ENCODE peak calls at places on chromosomes 5 and 9, in nine cellular contexts. Q is stimulated activated CD8-positive, alpha-beta memory T cell treated with anti-CD3 and anti-CD28 coated beads, Interleukin-15, amount 100 ng/mL, for 4 hours; A is stimulated activated naive CD4-positive, alpha-beta T cell; R is brain microvascular endothelial cell; I is activated effector memory CD4-positive, alpha-beta T cell treated with Interleukin-2 at 50 U/mL for 16 hours; T is T-helper 9 cell; C is posterior vena cava; Z is Kasumi-1; S is pons. E is an unnamed sample.

GRCh38 chr5:14101922-14102321 is 41.2 kb upstream of the TRIO start:
- DNase-seq in Q (no peak), A (no peak), R (no peak), I (no peak), T (no peak), C (no peak), Z (no peak), S (no peak), E (no peak)

GRCh38 chr5:68215888-68216736 is 556 bp downstream of the PIK3R1 start:
- DNase-seq in Q (peak), A (peak), R (no peak), I (peak), T (peak), C (peak), Z (peak), S (no peak), E (peak)

GRCh38 chr9:112041536-112042243 is 133.4 kb downstream of the SUSD1 start:
- DNase-seq in Q (no peak), A (no peak), R (peak), I (no peak), T (no peak), C (no peak), Z (no peak), S (no peak), E (no peak)

GRCh38 chr5:9196403-9197224 is 349.3 kb downstream of the SEMA5A start:
- DNase-seq in Q (no peak), A (no peak), R (peak), I (no peak), T (no peak), C (no peak), Z (no peak), S (peak), E (no peak)

GRCh38 chr5:15286659-15287058 is 213.3 kb upstream of the FBXL7 start:
- DNase-seq in Q (no peak), A (no peak), R (no peak), I (no peak), T (no peak), C (no peak), Z (no peak), S (peak), E (no peak)

GRCh38 chr9:124269556-124269955 is 11.8 kb downstream of the NEK6 start:
- DNase-seq in Q (no peak), A (no peak), R (no peak), I (no peak), T (no peak), C (no peak), Z (no peak), S (no peak), E (no peak)

GRCh38 chr5:174448662-174449061 is 275.7 kb upstream of the MSX2 start:
- DNase-seq in Q (no peak), A (no peak), R (peak), I (no peak), T (no peak), C (no peak), Z (no peak), S (no peak), E (no peak)

GRCh38 chr9:114273461-114273881 is 49.4 kb upstream of the ORM1 start:
- DNase-seq in Q (no peak), A (no peak), R (no peak), I (no peak), T (no peak), C (peak), Z (no peak), S (no peak), E (no peak)

GRCh38 chr5:134084570-134084969 is 29.9 kb upstream of the TCF7 start:
- DNase-seq in Q (no peak), A (no peak), R (no peak), I (no peak), T (no peak), C (peak), Z (no peak), S (no peak), E (no peak)

GRCh38 chr5:6354848-6355247 is 23.5 kb downstream of the MED10 start:
- DNase-seq in Q (no peak), A (no peak), R (no peak), I (no peak), T (no peak), C (no peak), Z (no peak), S (no peak), E (no peak)

GRCh38 chr9:136901516-136902258 is 15.4 kb downstream of the TRAF2 start:
- DNase-seq in Q (peak), A (peak), R (peak), I (peak), T (peak), C (no peak), Z (no peak), S (no peak), E (peak)

GRCh38 chr9:137064880-137065164 is 5.5 kb downstream of the SAPCD2 start:
- DNase-seq in Q (no peak), A (no peak), R (no peak), I (no peak), T (no peak), C (no peak), Z (no peak), S (no peak), E (no peak)

GRCh38 chr9:134960701-134961181 is 43.0 kb upstream of the FCN1 start:
- DNase-seq in Q (no peak), A (no peak), R (no peak), I (no peak), T (no peak), C (peak), Z (no peak), S (no peak), E (peak)

GRCh38 chr9:27483576-27483975 is 40.5 kb upstream of the IFNK start:
- DNase-seq in Q (no peak), A (no peak), R (no peak), I (no peak), T (no peak), C (no peak), Z (no peak), S (no peak), E (no peak)

GRCh38 chr9:6680797-6681146 is 35.2 kb upstream of the GLDC start:
- DNase-seq in Q (peak), A (peak), R (no peak), I (no peak), T (peak), C (no peak), Z (peak), S (no peak), E (no peak)

GRCh38 chr9:37903581-37903830 is 421 bp downstream of the SLC25A51 start:
- DNase-seq in Q (peak), A (no peak), R (peak), I (no peak), T (no peak), C (peak), Z (no peak), S (no peak), E (no peak)

GRCh38 chr9:129406278-129407225 is 214.3 kb downstream of the C9orf50 start:
- DNase-seq in Q (no peak), A (no peak), R (no peak), I (no peak), T (no peak), C (no peak), Z (peak), S (no peak), E (no peak)

GRCh38 chr5:69024241-69024651 is 69.6 kb upstream of the SLC30A5 start:
- DNase-seq in Q (no peak), A (no peak), R (no peak), I (no peak), T (no peak), C (no peak), Z (peak), S (peak), E (no peak)

GRCh38 chr5:14190194-14191164 is 47.3 kb downstream of the TRIO start:
- DNase-seq in Q (no peak), A (no peak), R (peak), I (no peak), T (no peak), C (peak), Z (no peak), S (no peak), E (no peak)

GRCh38 chr5:53361708-53362107 is 118.7 kb upstream of the FST start:
- DNase-seq in Q (no peak), A (no peak), R (no peak), I (no peak), T (no peak), C (no peak), Z (no peak), S (no peak), E (no peak)

GRCh38 chr9:20989923-20990341 is 41.5 kb downstream of the HACD4 start:
- DNase-seq in Q (no peak), A (no peak), R (no peak), I (no peak), T (no peak), C (peak), Z (no peak), S (peak), E (no peak)

GRCh38 chr9:119967867-119968535 is 598.8 kb upstream of the BRINP1 start:
- DNase-seq in Q (no peak), A (no peak), R (no peak), I (no peak), T (no peak), C (no peak), Z (no peak), S (no peak), E (no peak)

GRCh38 chr9:92770005-92770995 is 5.7 kb upstream of the BICD2 start:
- DNase-seq in Q (no peak), A (no peak), R (no peak), I (no peak), T (no peak), C (no peak), Z (peak), S (no peak), E (no peak)

GRCh38 chr5:11687498-11687897 is 216.7 kb downstream of the CTNND2 start:
- DNase-seq in Q (no peak), A (no peak), R (no peak), I (no peak), T (no peak), C (no peak), Z (no peak), S (no peak), E (no peak)

GRCh38 chr9:91865041-91865440 is 85.0 kb downstream of the ROR2 start:
- DNase-seq in Q (no peak), A (no peak), R (no peak), I (no peak), T (no peak), C (no peak), Z (no peak), S (no peak), E (no peak)

GRCh38 chr5:11046160-11046559 is 285.1 kb upstream of the DAP start:
- DNase-seq in Q (no peak), A (no peak), R (peak), I (no peak), T (no peak), C (no peak), Z (no peak), S (peak), E (no peak)

GRCh38 chr9:108048406-108049025 is 558.9 kb upstream of the KLF4 start:
- DNase-seq in Q (no peak), A (no peak), R (no peak), I (no peak), T (no peak), C (no peak), Z (no peak), S (no peak), E (no peak)

GRCh38 chr5:31231171-31231570 is 37.7 kb downstream of the CDH6 start:
- DNase-seq in Q (no peak), A (no peak), R (no peak), I (no peak), T (no peak), C (no peak), Z (no peak), S (no peak), E (no peak)

GRCh38 chr5:50440651-50441478 is at the start of gene EMB:
- DNase-seq in Q (peak), A (peak), R (no peak), I (peak), T (peak), C (peak), Z (peak), S (no peak), E (peak)

GRCh38 chr5:138981131-138981530 is 106.0 kb upstream of the LRRTM2 start:
- DNase-seq in Q (no peak), A (no peak), R (peak), I (no peak), T (no peak), C (no peak), Z (no peak), S (no peak), E (no peak)

GRCh38 chr5:31464081-31464480 is 67.8 kb downstream of the DROSHA start:
- DNase-seq in Q (no peak), A (no peak), R (no peak), I (no peak), T (no peak), C (no peak), Z (no peak), S (no peak), E (no peak)

GRCh38 chr5:54383225-54383624 is 72.3 kb upstream of the HSPB3 start:
- DNase-seq in Q (no peak), A (no peak), R (no peak), I (no peak), T (no peak), C (no peak), Z (no peak), S (no peak), E (no peak)

GRCh38 chr9:84667571-84668203 is 1.8 kb upstream of the NTRK2 start:
- DNase-seq in Q (no peak), A (no peak), R (peak), I (no peak), T (no peak), C (no peak), Z (no peak), S (peak), E (no peak)

GRCh38 chr9:70387663-70388062 is 26.8 kb downstream of the KLF9 start:
- DNase-seq in Q (no peak), A (no peak), R (no peak), I (no peak), T (no peak), C (no peak), Z (no peak), S (no peak), E (no peak)